ENCODE peak calls at places on chromosome 9, in ten cellular contexts. One of them, this sample, is unnamed.

GRCh38 chr9:110007477-110008270 is 200.3 kb downstream of the C9orf152 start:
- DNase-seq in A549: no peak
- DNase-seq in HCT116: no peak
- DNase-seq in IMR-90: peak
- DNase-seq in pancreas: no peak
- DNase-seq in tibial artery: no peak
- DNase-seq in foreskin fibroblast: no peak
- DNase-seq in ascending aorta: no peak
- DNase-seq in effector memory CD4-positive, alpha-beta T cell: no peak
- DNase-seq in endothelial cell of umbilical vein: no peak
- DNase-seq in this sample: no peak

GRCh38 chr9:134963546-134963945 is 45.8 kb upstream of the FCN1 start:
- DNase-seq in A549: no peak
- DNase-seq in HCT116: no peak
- DNase-seq in IMR-90: no peak
- DNase-seq in pancreas: no peak
- DNase-seq in tibial artery: peak
- DNase-seq in foreskin fibroblast: no peak
- DNase-seq in ascending aorta: no peak
- DNase-seq in effector memory CD4-positive, alpha-beta T cell: no peak
- DNase-seq in endothelial cell of umbilical vein: no peak
- DNase-seq in this sample: peak

GRCh38 chr9:93230185-93230584 is 46.2 kb downstream of the WNK2 start:
- DNase-seq in A549: no peak
- DNase-seq in HCT116: no peak
- DNase-seq in IMR-90: no peak
- DNase-seq in pancreas: peak
- DNase-seq in tibial artery: no peak
- DNase-seq in foreskin fibroblast: no peak
- DNase-seq in ascending aorta: no peak
- DNase-seq in effector memory CD4-positive, alpha-beta T cell: no peak
- DNase-seq in endothelial cell of umbilical vein: no peak
- DNase-seq in this sample: no peak

GRCh38 chr9:129489838-129490582 is 130.9 kb downstream of the C9orf50 start:
- DNase-seq in A549: no peak
- DNase-seq in HCT116: no peak
- DNase-seq in IMR-90: peak
- DNase-seq in pancreas: peak
- DNase-seq in tibial artery: peak
- DNase-seq in foreskin fibroblast: peak
- DNase-seq in ascending aorta: no peak
- DNase-seq in effector memory CD4-positive, alpha-beta T cell: peak
- DNase-seq in endothelial cell of umbilical vein: no peak
- DNase-seq in this sample: peak

GRCh38 chr9:9963861-9964260 is 648.9 kb downstream of the PTPRD start:
- DNase-seq in A549: no peak
- DNase-seq in HCT116: no peak
- DNase-seq in IMR-90: no peak
- DNase-seq in pancreas: no peak
- DNase-seq in tibial artery: no peak
- DNase-seq in foreskin fibroblast: no peak
- DNase-seq in ascending aorta: no peak
- DNase-seq in effector memory CD4-positive, alpha-beta T cell: no peak
- DNase-seq in endothelial cell of umbilical vein: no peak
- DNase-seq in this sample: no peak

GRCh38 chr9:125433461-125434001 is 171.9 kb downstream of the GAPVD1 start:
- DNase-seq in A549: no peak
- DNase-seq in HCT116: no peak
- DNase-seq in IMR-90: no peak
- DNase-seq in pancreas: no peak
- DNase-seq in tibial artery: peak
- DNase-seq in foreskin fibroblast: peak
- DNase-seq in ascending aorta: no peak
- DNase-seq in effector memory CD4-positive, alpha-beta T cell: no peak
- DNase-seq in endothelial cell of umbilical vein: peak
- DNase-seq in this sample: no peak

GRCh38 chr9:127919253-127919815 is 2.5 kb upstream of the ST6GALNAC4 start:
- DNase-seq in A549: peak
- DNase-seq in HCT116: peak
- DNase-seq in IMR-90: peak
- DNase-seq in pancreas: peak
- DNase-seq in tibial artery: peak
- DNase-seq in foreskin fibroblast: peak
- DNase-seq in ascending aorta: peak
- DNase-seq in effector memory CD4-positive, alpha-beta T cell: no peak
- DNase-seq in endothelial cell of umbilical vein: peak
- DNase-seq in this sample: peak

GRCh38 chr9:91060520-91061343 is 259.1 kb downstream of the SYK start:
- DNase-seq in A549: peak
- DNase-seq in HCT116: no peak
- DNase-seq in IMR-90: peak
- DNase-seq in pancreas: no peak
- DNase-seq in tibial artery: no peak
- DNase-seq in foreskin fibroblast: peak
- DNase-seq in ascending aorta: no peak
- DNase-seq in effector memory CD4-positive, alpha-beta T cell: no peak
- DNase-seq in endothelial cell of umbilical vein: peak
- DNase-seq in this sample: peak

GRCh38 chr9:36036780-36037579 is at the start of gene RECK:
- DNase-seq in A549: peak
- DNase-seq in HCT116: peak
- DNase-seq in IMR-90: peak
- DNase-seq in pancreas: peak
- DNase-seq in tibial artery: peak
- DNase-seq in foreskin fibroblast: peak
- DNase-seq in ascending aorta: peak
- DNase-seq in effector memory CD4-positive, alpha-beta T cell: peak
- DNase-seq in endothelial cell of umbilical vein: peak
- DNase-seq in this sample: peak

DNA sequence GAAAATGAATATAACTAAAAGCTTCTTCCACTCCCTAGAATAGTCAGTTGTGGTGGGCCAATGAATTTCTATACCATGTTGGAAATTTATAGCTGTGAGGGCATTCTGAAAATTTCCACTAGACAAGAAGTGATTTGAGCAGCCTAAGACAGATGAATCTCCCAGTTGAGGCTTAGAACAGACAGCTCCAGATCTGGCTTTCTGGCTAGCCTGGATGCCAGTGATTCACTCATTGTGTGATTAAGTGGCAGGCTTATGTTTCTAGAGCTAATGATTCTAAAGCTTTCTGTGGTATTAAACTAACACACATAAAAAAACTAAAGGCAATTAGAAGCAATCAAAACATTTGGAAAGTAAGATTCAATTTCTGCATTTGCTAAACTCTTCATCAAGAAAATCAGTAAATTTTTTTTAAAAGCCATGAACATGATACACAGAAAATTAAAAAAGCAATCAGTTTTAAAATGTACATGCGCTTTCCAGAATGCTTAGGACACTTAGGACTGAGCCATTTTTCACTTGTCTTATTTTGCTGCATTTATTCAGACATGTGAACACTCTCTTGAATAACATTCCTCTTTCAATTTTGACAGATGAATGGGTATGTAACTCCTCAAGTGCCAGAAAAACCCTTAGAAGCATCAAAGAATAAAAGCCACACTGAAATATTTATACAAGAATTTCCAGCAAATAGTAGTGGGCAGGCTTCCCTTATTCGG is 100.5 kb upstream of the GNAQ start:
- DNase-seq in A549: no peak
- DNase-seq in HCT116: no peak
- DNase-seq in IMR-90: no peak
- DNase-seq in pancreas: no peak
- DNase-seq in tibial artery: no peak
- DNase-seq in foreskin fibroblast: peak
- DNase-seq in ascending aorta: no peak
- DNase-seq in effector memory CD4-positive, alpha-beta T cell: no peak
- DNase-seq in endothelial cell of umbilical vein: peak
- DNase-seq in this sample: no peak
- H3K4me3 ChIP-seq in A549: no peak
- H3K4me3 ChIP-seq in HCT116: no peak
- H3K4me3 ChIP-seq in IMR-90: peak
- H3K4me3 ChIP-seq in pancreas: no peak
- H3K4me3 ChIP-seq in tibial artery: no peak
- H3K4me3 ChIP-seq in foreskin fibroblast: peak
- H3K4me3 ChIP-seq in ascending aorta: peak
- H3K4me3 ChIP-seq in effector memory CD4-positive, alpha-beta T cell: peak
- H3K4me3 ChIP-seq in endothelial cell of umbilical vein: peak
- H3K4me3 ChIP-seq in this sample: no peak

DNA sequence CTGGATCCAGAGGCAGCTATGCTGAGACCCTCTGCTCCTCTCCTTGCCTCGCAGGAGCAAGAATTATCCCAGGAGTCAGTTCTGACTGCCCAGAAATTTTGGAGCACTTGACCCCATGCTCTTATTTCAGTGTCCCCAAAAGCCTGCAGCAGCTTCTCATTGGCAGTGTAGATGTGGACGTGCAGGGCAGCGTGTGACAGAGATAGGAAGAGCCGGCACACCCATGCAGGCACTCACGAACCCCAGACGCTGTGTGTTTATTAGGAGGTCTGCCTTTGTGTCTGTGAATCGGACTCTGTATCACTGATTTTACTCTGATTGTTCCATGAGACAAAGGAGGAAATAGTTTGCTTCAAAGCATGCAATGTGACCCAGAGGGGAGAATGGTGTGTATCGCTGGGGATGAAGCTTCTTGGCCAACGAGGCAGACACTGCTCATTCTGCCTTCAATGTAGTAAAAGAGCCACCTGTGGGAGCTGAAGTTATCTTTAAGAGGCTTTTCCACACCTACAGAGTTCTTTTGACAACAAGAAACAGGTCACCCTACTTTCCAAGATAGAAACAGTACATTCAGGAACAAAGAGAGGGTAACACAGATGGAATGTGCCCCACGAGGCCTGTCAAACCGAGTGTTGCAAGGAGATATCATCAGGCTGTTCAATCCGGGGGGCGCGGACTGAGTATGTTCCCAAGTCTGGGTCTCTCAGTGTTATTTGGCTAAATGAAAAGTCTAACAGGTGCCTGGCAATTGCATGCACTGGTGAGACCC is 224.0 kb downstream of the NTRK2 start:
- DNase-seq in A549: no peak
- DNase-seq in HCT116: no peak
- DNase-seq in IMR-90: no peak
- DNase-seq in pancreas: no peak
- DNase-seq in tibial artery: no peak
- DNase-seq in foreskin fibroblast: no peak
- DNase-seq in ascending aorta: no peak
- DNase-seq in effector memory CD4-positive, alpha-beta T cell: no peak
- DNase-seq in endothelial cell of umbilical vein: no peak
- DNase-seq in this sample: no peak
- H3K4me3 ChIP-seq in A549: no peak
- H3K4me3 ChIP-seq in HCT116: no peak
- H3K4me3 ChIP-seq in IMR-90: no peak
- H3K4me3 ChIP-seq in pancreas: no peak
- H3K4me3 ChIP-seq in tibial artery: no peak
- H3K4me3 ChIP-seq in foreskin fibroblast: no peak
- H3K4me3 ChIP-seq in ascending aorta: no peak
- H3K4me3 ChIP-seq in effector memory CD4-positive, alpha-beta T cell: no peak
- H3K4me3 ChIP-seq in endothelial cell of umbilical vein: no peak
- H3K4me3 ChIP-seq in this sample: no peak

GRCh38 chr9:70255521-70255920 is 3.3 kb upstream of the SMC5 start:
- DNase-seq in A549: no peak
- DNase-seq in HCT116: no peak
- DNase-seq in IMR-90: peak
- DNase-seq in pancreas: no peak
- DNase-seq in tibial artery: no peak
- DNase-seq in foreskin fibroblast: peak
- DNase-seq in ascending aorta: no peak
- DNase-seq in effector memory CD4-positive, alpha-beta T cell: no peak
- DNase-seq in endothelial cell of umbilical vein: no peak
- DNase-seq in this sample: no peak
- H3K4me3 ChIP-seq in A549: no peak
- H3K4me3 ChIP-seq in HCT116: no peak
- H3K4me3 ChIP-seq in IMR-90: peak
- H3K4me3 ChIP-seq in pancreas: peak
- H3K4me3 ChIP-seq in tibial artery: peak
- H3K4me3 ChIP-seq in foreskin fibroblast: peak
- H3K4me3 ChIP-seq in ascending aorta: peak
- H3K4me3 ChIP-seq in effector memory CD4-positive, alpha-beta T cell: no peak
- H3K4me3 ChIP-seq in endothelial cell of umbilical vein: no peak
- H3K4me3 ChIP-seq in this sample: no peak

GRCh38 chr9:136437430-136437829 is 2.2 kb downstream of the INPP5E start:
- DNase-seq in A549: no peak
- DNase-seq in HCT116: no peak
- DNase-seq in IMR-90: peak
- DNase-seq in pancreas: peak
- DNase-seq in tibial artery: no peak
- DNase-seq in foreskin fibroblast: peak
- DNase-seq in ascending aorta: no peak
- DNase-seq in effector memory CD4-positive, alpha-beta T cell: no peak
- DNase-seq in endothelial cell of umbilical vein: no peak
- DNase-seq in this sample: no peak

GRCh38 chr9:136439550-136440408 is at the start of gene INPP5E:
- DNase-seq in A549: peak
- DNase-seq in HCT116: peak
- DNase-seq in IMR-90: peak
- DNase-seq in pancreas: peak
- DNase-seq in tibial artery: peak
- DNase-seq in foreskin fibroblast: peak
- DNase-seq in ascending aorta: no peak
- DNase-seq in effector memory CD4-positive, alpha-beta T cell: peak
- DNase-seq in endothelial cell of umbilical vein: peak
- DNase-seq in this sample: peak

GRCh38 chr9:136438909-136439549 is 616 bp downstream of the INPP5E start:
- DNase-seq in A549: peak
- DNase-seq in HCT116: no peak
- DNase-seq in IMR-90: peak
- DNase-seq in pancreas: peak
- DNase-seq in tibial artery: no peak
- DNase-seq in foreskin fibroblast: peak
- DNase-seq in ascending aorta: no peak
- DNase-seq in effector memory CD4-positive, alpha-beta T cell: peak
- DNase-seq in endothelial cell of umbilical vein: peak
- DNase-seq in this sample: peak

GRCh38 chr9:136438548-136438908 is 1.1 kb downstream of the INPP5E start:
- DNase-seq in A549: no peak
- DNase-seq in HCT116: no peak
- DNase-seq in IMR-90: peak
- DNase-seq in pancreas: no peak
- DNase-seq in tibial artery: no peak
- DNase-seq in foreskin fibroblast: peak
- DNase-seq in ascending aorta: no peak
- DNase-seq in effector memory CD4-positive, alpha-beta T cell: no peak
- DNase-seq in endothelial cell of umbilical vein: peak
- DNase-seq in this sample: no peak

DNA sequence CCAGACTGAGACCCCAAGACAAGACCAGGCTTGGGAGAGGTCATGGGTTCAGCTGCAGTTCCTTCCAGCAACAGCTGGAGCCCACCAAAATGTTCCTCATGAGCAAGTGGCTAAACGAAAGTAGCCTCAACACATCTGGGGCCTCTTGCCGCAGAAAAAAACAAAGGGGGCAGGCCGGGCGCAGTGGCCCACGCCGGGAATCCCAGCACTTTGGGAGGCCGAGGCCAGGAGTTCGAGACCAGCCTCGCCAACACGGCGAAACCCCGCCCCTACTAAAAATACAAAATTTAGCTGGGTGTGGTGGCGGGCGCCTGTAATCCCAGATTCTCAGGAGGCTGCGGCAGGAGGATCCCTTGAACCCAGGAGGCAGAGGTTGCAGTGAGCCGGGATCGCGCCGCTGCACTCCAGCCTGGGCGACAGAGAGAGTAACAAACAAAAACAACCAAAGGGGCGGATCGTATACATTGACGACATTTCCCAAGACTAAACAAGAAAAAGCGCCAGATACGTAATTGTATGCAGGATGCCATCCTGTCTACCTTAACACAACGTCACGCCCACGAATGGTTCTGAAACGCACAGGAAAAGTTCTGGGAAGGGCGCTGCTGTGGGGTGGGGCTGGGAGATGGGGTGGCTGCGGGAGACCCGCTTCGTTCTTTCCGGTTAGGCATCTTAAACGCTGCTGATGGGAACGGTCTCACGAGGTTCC is 1.7 kb downstream of the INPP5E start:
- DNase-seq in A549: no peak
- DNase-seq in HCT116: no peak
- DNase-seq in IMR-90: peak
- DNase-seq in pancreas: no peak
- DNase-seq in tibial artery: no peak
- DNase-seq in foreskin fibroblast: no peak
- DNase-seq in ascending aorta: no peak
- DNase-seq in effector memory CD4-positive, alpha-beta T cell: no peak
- DNase-seq in endothelial cell of umbilical vein: no peak
- DNase-seq in this sample: no peak
- H3K4me3 ChIP-seq in A549: peak
- H3K4me3 ChIP-seq in HCT116: peak
- H3K4me3 ChIP-seq in IMR-90: peak
- H3K4me3 ChIP-seq in pancreas: peak
- H3K4me3 ChIP-seq in tibial artery: peak
- H3K4me3 ChIP-seq in foreskin fibroblast: peak
- H3K4me3 ChIP-seq in ascending aorta: peak
- H3K4me3 ChIP-seq in effector memory CD4-positive, alpha-beta T cell: peak
- H3K4me3 ChIP-seq in endothelial cell of umbilical vein: peak
- H3K4me3 ChIP-seq in this sample: peak

This sample was measured in mucosa of descending colon.